ENCODE peak calls at places on chromosomes 3 and 15, in ten cellular contexts. R is fibroblast of pulmonary artery; H is epithelial cell of esophagus; T is GM19239; O is central memory CD4-positive, alpha-beta T cell; Q is HEK293T; J is AG04450; W is foreskin fibroblast; Y is adrenal gland; K is CD8-positive, alpha-beta memory T cell. F is an unnamed sample.

GRCh38 chr3:46860381-46861292 is 2.6 kb downstream of the MYL3 start:
- DNase-seq in R (no peak), H (peak; percentile 19), T (no peak), O (no peak), Q (no peak), J (no peak), W (no peak), Y (peak; percentile 31), K (no peak), F (no peak)

GRCh38 chr3:121488628-121489027 is 57.2 kb downstream of the POLQ start:
- DNase-seq in R (no peak), H (peak; percentile 45), T (no peak), O (no peak), Q (no peak), J (no peak), W (no peak), Y (no peak), K (no peak), F (no peak)

GRCh38 chr3:164458986-164459385 is 619.3 kb downstream of the SI start:
- DNase-seq in R (peak; percentile 39), H (peak; percentile 6), T (no peak), O (no peak), Q (no peak), J (no peak), W (peak; percentile 1), Y (no peak), K (no peak), F (no peak)

GRCh38 chr3:13134879-13135206 is 61.6 kb upstream of the IQSEC1 start:
- DNase-seq in R (no peak), H (no peak), T (no peak), O (no peak), Q (no peak), J (no peak), W (no peak), Y (no peak), K (no peak), F (no peak)

GRCh38 chr3:119702530-119703527 is at the start of gene CFAP91:
- DNase-seq in R (peak; percentile 92), H (peak; percentile 86), T (peak; percentile 74), O (peak; percentile 74), Q (no peak), J (peak; percentile 70), W (peak; percentile 96), Y (peak; percentile 99), K (peak; percentile 70), F (peak; percentile 83)

GRCh38 chr3:124920718-124921117 is 13.8 kb downstream of the MUC13 start:
- DNase-seq in R (no peak), H (no peak), T (no peak), O (no peak), Q (no peak), J (no peak), W (no peak), Y (no peak), K (no peak), F (no peak)

GRCh38 chr15:74314897-74315438 is 52.5 kb downstream of the CYP11A1 start:
- DNase-seq in R (no peak), H (no peak), T (no peak), O (no peak), Q (no peak), J (no peak), W (no peak), Y (no peak), K (peak; percentile 56), F (no peak)

GRCh38 chr15:68701886-68702285 is 118.8 kb downstream of the ANP32A start:
- DNase-seq in R (no peak), H (no peak), T (no peak), O (no peak), Q (no peak), J (no peak), W (no peak), Y (no peak), K (no peak), F (no peak)

GRCh38 chr3:55771503-55771902 is 284.4 kb upstream of the WNT5A start:
- DNase-seq in R (no peak), H (no peak), T (no peak), O (no peak), Q (no peak), J (no peak), W (no peak), Y (no peak), K (no peak), F (no peak)

GRCh38 chr3:48820626-48821324 is 26.9 kb downstream of the PRKAR2A start:
- DNase-seq in R (peak; percentile 89), H (peak; percentile 34), T (no peak), O (no peak), Q (no peak), J (peak; percentile 8), W (peak; percentile 68), Y (peak; percentile 45), K (no peak), F (peak; percentile 72)

GRCh38 chr3:187040637-187041361 is 98.5 kb downstream of the RPL39L start:
- DNase-seq in R (peak; percentile 71), H (peak; percentile 73), T (no peak), O (no peak), Q (no peak), J (no peak), W (peak; percentile 75), Y (no peak), K (no peak), F (peak; percentile 56)

GRCh38 chr3:127171721-127172120 is 21.2 kb upstream of the PRR23E start:
- DNase-seq in R (no peak), H (no peak), T (no peak), O (no peak), Q (peak; percentile 3), J (no peak), W (no peak), Y (no peak), K (no peak), F (no peak)

F was measured in IMR-90.